ENCODE peak calls at places on chromosome 15, in nine cellular contexts. One of them, this sample, is unnamed.

GRCh38 chr15:94266789-94267188 is 35.4 kb downstream of the MCTP2 start:
- DNase-seq in A549: no peak
- DNase-seq in Peyer's patch: no peak
- DNase-seq in CD4-positive, alpha-beta T cell: no peak
- DNase-seq in stomach: no peak
- DNase-seq in gastrocnemius medialis: no peak
- DNase-seq in aorta: no peak
- DNase-seq in psoas muscle: no peak
- DNase-seq in upper lobe of right lung: no peak
- DNase-seq in this sample: no peak

GRCh38 chr15:96972201-96972600 is 641.7 kb downstream of the NR2F2 start:
- DNase-seq in A549: no peak
- DNase-seq in Peyer's patch: no peak
- DNase-seq in psoas muscle: no peak
- DNase-seq in gastrocnemius medialis: no peak
- DNase-seq in stomach: no peak
- DNase-seq in aorta: no peak
- DNase-seq in upper lobe of right lung: no peak
- DNase-seq in CD4-positive, alpha-beta T cell: no peak
- DNase-seq in this sample: no peak

GRCh38 chr15:25451501-25451900 is 12.7 kb upstream of the UBE3A start:
- DNase-seq in A549: no peak
- DNase-seq in stomach: no peak
- DNase-seq in psoas muscle: no peak
- DNase-seq in upper lobe of right lung: no peak
- DNase-seq in gastrocnemius medialis: no peak
- DNase-seq in Peyer's patch: no peak
- DNase-seq in CD4-positive, alpha-beta T cell: no peak
- DNase-seq in aorta: no peak
- DNase-seq in this sample: no peak

GRCh38 chr15:60062826-60063225 is 58.7 kb downstream of the FOXB1 start:
- DNase-seq in aorta: no peak
- DNase-seq in gastrocnemius medialis: no peak
- DNase-seq in CD4-positive, alpha-beta T cell: no peak
- DNase-seq in stomach: no peak
- DNase-seq in upper lobe of right lung: no peak
- DNase-seq in psoas muscle: no peak
- DNase-seq in A549: no peak
- DNase-seq in Peyer's patch: no peak
- DNase-seq in this sample: no peak

GRCh38 chr15:81098884-81099601 is 35.0 kb upstream of the CFAP161 start:
- DNase-seq in psoas muscle: peak
- DNase-seq in Peyer's patch: no peak
- DNase-seq in aorta: no peak
- DNase-seq in stomach: no peak
- DNase-seq in A549: no peak
- DNase-seq in CD4-positive, alpha-beta T cell: no peak
- DNase-seq in upper lobe of right lung: no peak
- DNase-seq in gastrocnemius medialis: no peak
- DNase-seq in this sample: no peak

GRCh38 chr15:88621789-88622604 is 857 bp downstream of the AEN start:
- DNase-seq in gastrocnemius medialis: no peak
- DNase-seq in aorta: peak
- DNase-seq in Peyer's patch: peak
- DNase-seq in A549: peak
- DNase-seq in upper lobe of right lung: no peak
- DNase-seq in psoas muscle: no peak
- DNase-seq in CD4-positive, alpha-beta T cell: no peak
- DNase-seq in stomach: no peak
- DNase-seq in this sample: no peak

GRCh38 chr15:58717357-58717756 is 32.1 kb downstream of the ADAM10 start:
- DNase-seq in A549: no peak
- DNase-seq in gastrocnemius medialis: no peak
- DNase-seq in CD4-positive, alpha-beta T cell: no peak
- DNase-seq in Peyer's patch: no peak
- DNase-seq in stomach: no peak
- DNase-seq in upper lobe of right lung: no peak
- DNase-seq in aorta: no peak
- DNase-seq in psoas muscle: no peak
- DNase-seq in this sample: no peak

GRCh38 chr15:29952245-29952644 is 130.0 kb upstream of the TJP1 start:
- DNase-seq in stomach: no peak
- DNase-seq in aorta: no peak
- DNase-seq in gastrocnemius medialis: no peak
- DNase-seq in upper lobe of right lung: no peak
- DNase-seq in CD4-positive, alpha-beta T cell: no peak
- DNase-seq in Peyer's patch: no peak
- DNase-seq in A549: no peak
- DNase-seq in psoas muscle: no peak
- DNase-seq in this sample: peak

GRCh38 chr15:29805043-29805707 is 17.1 kb downstream of the TJP1 start:
- DNase-seq in gastrocnemius medialis: peak
- DNase-seq in aorta: no peak
- DNase-seq in psoas muscle: no peak
- DNase-seq in A549: peak
- DNase-seq in upper lobe of right lung: no peak
- DNase-seq in stomach: no peak
- DNase-seq in CD4-positive, alpha-beta T cell: no peak
- DNase-seq in Peyer's patch: no peak
- DNase-seq in this sample: no peak

GRCh38 chr15:60945196-60945595 is 283.9 kb downstream of the RORA start:
- DNase-seq in aorta: peak
- DNase-seq in A549: no peak
- DNase-seq in psoas muscle: peak
- DNase-seq in Peyer's patch: no peak
- DNase-seq in gastrocnemius medialis: peak
- DNase-seq in stomach: peak
- DNase-seq in CD4-positive, alpha-beta T cell: no peak
- DNase-seq in upper lobe of right lung: no peak
- DNase-seq in this sample: peak

GRCh38 chr15:51341366-51342248 is at the start of gene GLDN:
- DNase-seq in Peyer's patch: no peak
- DNase-seq in CD4-positive, alpha-beta T cell: no peak
- DNase-seq in A549: peak
- DNase-seq in aorta: peak
- DNase-seq in psoas muscle: peak
- DNase-seq in upper lobe of right lung: peak
- DNase-seq in stomach: peak
- DNase-seq in gastrocnemius medialis: no peak
- DNase-seq in this sample: peak

GRCh38 chr15:89360294-89360971 is 25.8 kb upstream of the POLG start:
- DNase-seq in stomach: no peak
- DNase-seq in Peyer's patch: no peak
- DNase-seq in A549: no peak
- DNase-seq in gastrocnemius medialis: no peak
- DNase-seq in aorta: no peak
- DNase-seq in upper lobe of right lung: no peak
- DNase-seq in CD4-positive, alpha-beta T cell: no peak
- DNase-seq in psoas muscle: no peak
- DNase-seq in this sample: no peak

GRCh38 chr15:59298255-59298856 is 74.3 kb downstream of the MYO1E start:
- DNase-seq in A549: no peak
- DNase-seq in stomach: no peak
- DNase-seq in gastrocnemius medialis: no peak
- DNase-seq in aorta: no peak
- DNase-seq in Peyer's patch: peak
- DNase-seq in psoas muscle: no peak
- DNase-seq in upper lobe of right lung: no peak
- DNase-seq in CD4-positive, alpha-beta T cell: no peak
- DNase-seq in this sample: no peak

GRCh38 chr15:47801522-47801921 is 84.2 kb downstream of the SEMA6D start:
- DNase-seq in gastrocnemius medialis: no peak
- DNase-seq in psoas muscle: no peak
- DNase-seq in A549: no peak
- DNase-seq in aorta: no peak
- DNase-seq in stomach: no peak
- DNase-seq in upper lobe of right lung: no peak
- DNase-seq in Peyer's patch: no peak
- DNase-seq in CD4-positive, alpha-beta T cell: no peak
- DNase-seq in this sample: no peak

GRCh38 chr15:44298878-44299277 is 10.4 kb downstream of the GOLM2 start:
- DNase-seq in stomach: no peak
- DNase-seq in gastrocnemius medialis: no peak
- DNase-seq in aorta: no peak
- DNase-seq in upper lobe of right lung: no peak
- DNase-seq in psoas muscle: no peak
- DNase-seq in Peyer's patch: no peak
- DNase-seq in A549: peak
- DNase-seq in CD4-positive, alpha-beta T cell: no peak
- DNase-seq in this sample: no peak

DNA sequence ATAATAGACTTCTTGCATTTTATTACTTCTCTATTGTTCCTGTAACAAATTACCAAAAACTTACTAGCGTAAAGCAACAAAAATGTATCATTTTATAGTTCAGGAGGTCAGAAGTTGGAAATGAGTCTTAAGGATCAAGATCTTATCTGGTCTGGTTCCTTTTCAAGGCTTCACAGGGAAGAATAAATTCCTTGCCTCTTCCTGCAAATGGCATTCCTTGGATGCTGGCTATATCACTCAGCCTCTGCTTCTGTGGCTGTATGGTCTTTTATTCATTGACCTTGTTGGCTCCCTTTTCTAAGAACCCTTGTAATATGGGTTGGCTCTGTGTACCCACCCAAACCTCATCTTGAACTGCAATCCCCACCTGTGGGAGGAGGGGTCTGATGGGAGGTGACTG is 478.4 kb upstream of the THBS1 start:
- DNase-seq in gastrocnemius medialis: no peak
- DNase-seq in A549: no peak
- DNase-seq in psoas muscle: no peak
- DNase-seq in Peyer's patch: no peak
- DNase-seq in stomach: no peak
- DNase-seq in CD4-positive, alpha-beta T cell: no peak
- DNase-seq in aorta: no peak
- DNase-seq in upper lobe of right lung: no peak
- DNase-seq in this sample: no peak
- H3K27ac ChIP-seq in gastrocnemius medialis: no peak
- H3K27ac ChIP-seq in A549: no peak
- H3K27ac ChIP-seq in psoas muscle: no peak
- H3K27ac ChIP-seq in Peyer's patch: no peak
- H3K27ac ChIP-seq in stomach: no peak
- H3K27ac ChIP-seq in CD4-positive, alpha-beta T cell: no peak
- H3K27ac ChIP-seq in aorta: no peak
- H3K27ac ChIP-seq in upper lobe of right lung: no peak
- H3K27ac ChIP-seq in this sample: no peak

GRCh38 chr15:98799991-98800390 is 151.7 kb downstream of the IGF1R start:
- DNase-seq in psoas muscle: no peak
- DNase-seq in gastrocnemius medialis: no peak
- DNase-seq in upper lobe of right lung: no peak
- DNase-seq in stomach: no peak
- DNase-seq in Peyer's patch: no peak
- DNase-seq in CD4-positive, alpha-beta T cell: no peak
- DNase-seq in aorta: no peak
- DNase-seq in A549: peak
- DNase-seq in this sample: no peak
- H3K27ac ChIP-seq in psoas muscle: peak
- H3K27ac ChIP-seq in gastrocnemius medialis: no peak
- H3K27ac ChIP-seq in upper lobe of right lung: peak
- H3K27ac ChIP-seq in stomach: peak
- H3K27ac ChIP-seq in Peyer's patch: peak
- H3K27ac ChIP-seq in CD4-positive, alpha-beta T cell: no peak
- H3K27ac ChIP-seq in aorta: peak
- H3K27ac ChIP-seq in A549: peak
- H3K27ac ChIP-seq in this sample: peak

GRCh38 chr15:41869770-41870688 is 23.8 kb downstream of the SPTBN5 start:
- DNase-seq in upper lobe of right lung: no peak
- DNase-seq in Peyer's patch: no peak
- DNase-seq in stomach: no peak
- DNase-seq in CD4-positive, alpha-beta T cell: no peak
- DNase-seq in aorta: no peak
- DNase-seq in psoas muscle: no peak
- DNase-seq in A549: no peak
- DNase-seq in gastrocnemius medialis: no peak
- DNase-seq in this sample: no peak
- H3K27ac ChIP-seq in upper lobe of right lung: no peak
- H3K27ac ChIP-seq in Peyer's patch: no peak
- H3K27ac ChIP-seq in stomach: no peak
- H3K27ac ChIP-seq in CD4-positive, alpha-beta T cell: no peak
- H3K27ac ChIP-seq in aorta: no peak
- H3K27ac ChIP-seq in psoas muscle: no peak
- H3K27ac ChIP-seq in A549: no peak
- H3K27ac ChIP-seq in gastrocnemius medialis: no peak
- H3K27ac ChIP-seq in this sample: no peak

DNA sequence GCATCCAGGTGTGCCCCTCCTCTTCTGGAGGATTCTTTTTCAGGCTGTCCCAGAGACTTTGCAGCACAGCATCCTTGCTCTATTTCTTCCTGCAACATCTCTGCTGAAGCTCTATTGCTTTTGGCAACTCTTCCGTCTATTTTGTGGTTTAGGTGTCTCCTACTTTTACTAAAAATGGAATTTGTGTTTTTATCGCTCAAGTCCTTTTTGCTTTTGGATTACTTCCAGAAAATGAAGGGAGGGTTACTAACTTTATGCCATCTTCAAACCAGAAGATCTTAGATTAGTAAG is 66.4 kb downstream of the NOX5 start:
- DNase-seq in psoas muscle: no peak
- DNase-seq in stomach: no peak
- DNase-seq in A549: no peak
- DNase-seq in CD4-positive, alpha-beta T cell: no peak
- DNase-seq in Peyer's patch: no peak
- DNase-seq in gastrocnemius medialis: no peak
- DNase-seq in aorta: no peak
- DNase-seq in upper lobe of right lung: no peak
- DNase-seq in this sample: no peak
- H3K27ac ChIP-seq in psoas muscle: peak
- H3K27ac ChIP-seq in stomach: no peak
- H3K27ac ChIP-seq in A549: no peak
- H3K27ac ChIP-seq in CD4-positive, alpha-beta T cell: no peak
- H3K27ac ChIP-seq in Peyer's patch: peak
- H3K27ac ChIP-seq in gastrocnemius medialis: peak
- H3K27ac ChIP-seq in aorta: no peak
- H3K27ac ChIP-seq in upper lobe of right lung: peak
- H3K27ac ChIP-seq in this sample: no peak

DNA sequence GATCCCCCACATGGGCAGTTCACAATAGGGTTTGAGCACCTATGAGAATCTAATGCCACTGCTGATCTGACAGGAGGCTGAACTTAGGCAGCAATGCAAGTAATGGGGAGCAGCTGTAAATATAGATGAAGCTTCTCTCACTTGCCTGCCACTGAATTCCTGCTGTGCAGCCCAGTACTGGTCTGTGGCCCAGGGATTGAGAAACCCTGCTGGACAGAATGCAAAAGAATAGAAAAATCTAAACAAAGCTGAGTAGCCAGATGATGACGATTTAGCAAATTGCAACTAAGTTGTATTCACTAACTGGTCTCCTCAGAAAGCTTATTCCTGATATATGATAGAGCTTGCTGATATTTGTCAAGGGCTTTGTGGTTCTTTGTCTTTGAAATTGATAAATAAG is 34.3 kb upstream of the APH1B start:
- DNase-seq in aorta: peak
- DNase-seq in Peyer's patch: no peak
- DNase-seq in upper lobe of right lung: no peak
- DNase-seq in CD4-positive, alpha-beta T cell: no peak
- DNase-seq in stomach: no peak
- DNase-seq in gastrocnemius medialis: no peak
- DNase-seq in A549: no peak
- DNase-seq in psoas muscle: no peak
- DNase-seq in this sample: no peak
- H3K27ac ChIP-seq in aorta: no peak
- H3K27ac ChIP-seq in Peyer's patch: peak
- H3K27ac ChIP-seq in upper lobe of right lung: peak
- H3K27ac ChIP-seq in CD4-positive, alpha-beta T cell: no peak
- H3K27ac ChIP-seq in stomach: peak
- H3K27ac ChIP-seq in gastrocnemius medialis: no peak
- H3K27ac ChIP-seq in A549: no peak
- H3K27ac ChIP-seq in psoas muscle: peak
- H3K27ac ChIP-seq in this sample: no peak